ENCODE peak calls at places on chromosomes 12 and 14, in six cellular contexts. N, F, Y, D, W and U are unnamed samples.

GRCh38 chr12:14958361-14959125 is 2.9 kb downstream of the ARHGDIB start:
- DNase-seq in N (no peak), F (no peak), Y (no peak), D (no peak), W (peak; percentile 41), U (no peak)

GRCh38 chr14:67763158-67763822 is 53.1 kb downstream of the ZFYVE26 start:
- DNase-seq in N (no peak), F (no peak), Y (no peak), D (no peak), W (no peak), U (no peak)

GRCh38 chr14:29710015-29710414 is 217.6 kb downstream of the PRKD1 start:
- DNase-seq in N (peak; percentile 40), F (peak; percentile 7), Y (no peak), D (peak; percentile 7), W (no peak), U (no peak)

GRCh38 chr14:21107360-21107781 is 6.5 kb downstream of the TMEM253 start:
- DNase-seq in N (peak; percentile 34), F (peak; percentile 48), Y (no peak), D (peak; percentile 54), W (no peak), U (no peak)

GRCh38 chr12:115155665-115156645 is 472.0 kb upstream of the TBX3 start:
- DNase-seq in N (peak; percentile 58), F (peak; percentile 95), Y (no peak), D (peak; percentile 92), W (no peak), U (no peak)

GRCh38 chr14:30641207-30641606 is 19.1 kb downstream of the SCFD1 start:
- DNase-seq in N (no peak), F (no peak), Y (no peak), D (no peak), W (no peak), U (no peak)

GRCh38 chr12:29640589-29641345 is 143.0 kb downstream of the TMTC1 start:
- DNase-seq in N (peak; percentile 61), F (peak; percentile 68), Y (no peak), D (peak; percentile 70), W (no peak), U (no peak)

GRCh38 chr14:94111276-94112095 is 950 bp downstream of the IFI27 start:
- DNase-seq in N (no peak), F (no peak), Y (no peak), D (no peak), W (no peak), U (no peak)

GRCh38 chr12:128994869-128995268 is 141.6 kb downstream of the GLT1D1 start:
- DNase-seq in N (no peak), F (no peak), Y (no peak), D (no peak), W (no peak), U (no peak)

GRCh38 chr14:71411280-71411595 is 504.0 kb downstream of the PCNX1 start:
- DNase-seq in N (no peak), F (no peak), Y (no peak), D (no peak), W (no peak), U (no peak)

DNA sequence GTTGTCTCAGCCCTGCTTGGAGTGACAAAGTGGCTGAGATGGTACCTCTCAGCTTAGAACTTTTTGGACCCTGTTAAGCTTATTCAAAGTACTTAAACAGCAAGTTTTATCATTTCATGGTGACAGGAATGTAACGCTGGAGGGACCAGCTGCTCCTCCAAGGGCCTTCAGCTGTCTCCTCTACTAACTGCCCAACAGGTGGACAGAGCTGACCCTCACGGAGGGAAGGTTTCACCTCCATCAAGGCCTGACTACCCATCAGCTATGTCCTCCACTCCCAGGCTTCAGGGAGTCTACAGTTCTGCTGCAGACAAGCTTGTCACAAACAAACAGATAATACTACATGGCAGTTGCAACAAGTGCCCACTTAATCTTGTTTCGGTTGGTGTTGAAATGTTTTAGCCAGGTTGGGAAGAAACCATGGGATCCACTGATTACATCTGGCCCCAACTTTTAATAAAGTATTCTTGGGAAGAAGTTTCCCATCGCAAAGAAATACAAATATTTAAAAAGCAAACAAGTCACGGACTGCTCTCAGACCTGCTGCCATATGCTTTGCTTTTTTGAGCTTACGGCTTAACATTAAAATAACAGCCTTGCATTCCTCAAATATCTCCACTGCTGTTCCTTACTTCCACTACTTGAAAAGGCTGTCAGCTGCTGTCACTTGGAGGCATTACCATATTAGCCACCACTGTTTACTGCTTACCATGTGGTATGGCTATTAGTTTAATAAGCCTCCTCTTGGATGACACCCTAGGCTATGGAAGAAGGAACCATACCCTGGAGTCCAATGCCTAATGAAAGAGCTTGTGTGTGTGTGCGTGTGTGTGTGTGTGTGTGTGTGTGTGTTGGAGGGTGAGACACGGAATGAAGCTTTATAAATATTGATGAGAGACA is 174.9 kb downstream of the TTC7B start:
- DNase-seq in N (no peak), F (peak; percentile 29), Y (no peak), D (peak; percentile 46), W (no peak), U (no peak)
- H3K27ac ChIP-seq in N (no peak overlapping the region), F (peak overlapping the region; percentile 53), Y (peak overlapping the region; percentile 72), D (no peak overlapping the region), W (no peak overlapping the region), U (no peak overlapping the region)

DNA sequence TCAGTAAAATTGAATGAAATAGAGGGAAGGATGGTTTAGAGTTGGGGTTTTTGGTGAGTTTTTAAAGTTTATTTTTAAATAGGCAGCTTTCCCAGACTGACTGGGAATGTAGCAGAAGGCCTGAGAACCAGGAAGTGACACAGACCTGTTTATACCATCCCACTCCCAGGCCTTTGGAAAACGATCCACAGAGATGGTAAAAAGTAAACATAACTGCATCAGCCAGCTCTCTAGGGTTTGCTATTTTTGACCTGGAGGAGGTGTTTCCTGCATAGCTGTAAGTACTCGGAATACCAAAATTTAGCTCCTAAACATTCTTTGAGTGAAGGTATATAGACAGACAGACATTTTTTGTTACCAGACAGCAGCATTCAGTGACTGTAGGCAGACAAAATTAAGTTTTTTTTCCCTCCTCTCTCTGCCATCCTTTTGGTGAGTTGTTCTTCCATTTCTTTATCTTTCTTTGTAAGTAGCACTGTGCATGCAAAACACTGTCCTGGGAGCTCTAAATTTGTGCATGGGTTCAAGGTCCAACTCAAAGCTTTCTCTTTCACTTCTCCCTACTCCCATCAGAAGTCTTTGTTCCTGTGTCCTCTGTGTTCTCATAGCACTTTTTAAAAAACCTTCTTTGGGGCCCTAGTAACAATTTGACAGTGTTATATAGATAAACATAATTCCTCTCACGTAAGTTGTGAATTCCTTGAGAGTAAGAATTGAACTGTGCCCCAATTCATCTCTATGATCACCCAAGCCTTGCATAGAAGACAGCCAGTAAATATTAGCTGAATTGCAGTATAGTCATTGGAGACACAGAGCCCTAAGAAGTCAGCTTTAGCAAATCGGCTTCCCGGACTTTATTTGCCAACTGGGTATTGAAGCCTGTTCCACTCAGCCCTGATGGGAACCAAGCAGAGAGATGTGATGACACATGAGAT is 37.4 kb downstream of the SUSD6 start:
- DNase-seq in N (peak; percentile 64), F (peak; percentile 93), Y (no peak), D (peak; percentile 86), W (peak; percentile 17), U (no peak)
- H3K4me3 ChIP-seq in N (no peak overlapping the region), F (no peak overlapping the region), Y (no peak overlapping the region), D (no peak overlapping the region), W (no peak overlapping the region), U (no peak overlapping the region)

GRCh38 chr12:54039417-54040147 is 6.7 kb downstream of the HOXC5 start:
- DNase-seq in N (peak; percentile 67), F (no peak), Y (no peak), D (no peak), W (no peak), U (no peak)
- H3K27ac ChIP-seq in N (no peak overlapping the region), F (no peak overlapping the region), Y (no peak overlapping the region), D (no peak overlapping the region), W (no peak overlapping the region), U (no peak overlapping the region)

DNA sequence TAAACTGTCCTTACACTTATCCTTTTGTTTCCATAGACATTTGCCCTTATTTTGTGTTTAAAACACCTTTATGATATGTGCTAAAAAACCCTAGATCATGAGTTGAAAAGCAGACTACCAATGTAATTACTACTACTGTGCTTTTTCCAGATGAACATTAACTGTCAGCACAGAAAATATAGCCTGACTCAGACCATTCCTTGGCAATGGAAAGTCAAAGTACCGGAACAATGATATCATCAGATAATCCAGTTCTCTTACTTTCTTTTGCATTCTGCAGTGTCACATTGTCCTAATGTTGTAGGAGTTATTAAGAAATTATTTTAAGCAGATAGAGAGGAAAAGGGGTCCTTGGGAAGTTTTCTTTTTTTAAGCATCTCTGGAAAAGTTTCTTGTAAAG is 1189.0 kb upstream of the FLRT2 start:
- DNase-seq in N (peak; percentile 28), F (peak; percentile 50), Y (no peak), D (peak; percentile 76), W (no peak), U (no peak)
- H3K4me3 ChIP-seq in N (no peak overlapping the region), F (no peak overlapping the region), Y (no peak overlapping the region), D (no peak overlapping the region), W (no peak overlapping the region), U (no peak overlapping the region)

GRCh38 chr12:27555928-27556778 is 32.1 kb downstream of the PPFIBP1 start:
- DNase-seq in N (peak; percentile 60), F (no peak), Y (no peak), D (peak; percentile 45), W (no peak), U (no peak)
- H3K27ac ChIP-seq in N (peak overlapping the region; percentile 76), F (peak overlapping the region; percentile 21), Y (no peak overlapping the region), D (no peak overlapping the region), W (no peak overlapping the region), U (no peak overlapping the region)

DNA sequence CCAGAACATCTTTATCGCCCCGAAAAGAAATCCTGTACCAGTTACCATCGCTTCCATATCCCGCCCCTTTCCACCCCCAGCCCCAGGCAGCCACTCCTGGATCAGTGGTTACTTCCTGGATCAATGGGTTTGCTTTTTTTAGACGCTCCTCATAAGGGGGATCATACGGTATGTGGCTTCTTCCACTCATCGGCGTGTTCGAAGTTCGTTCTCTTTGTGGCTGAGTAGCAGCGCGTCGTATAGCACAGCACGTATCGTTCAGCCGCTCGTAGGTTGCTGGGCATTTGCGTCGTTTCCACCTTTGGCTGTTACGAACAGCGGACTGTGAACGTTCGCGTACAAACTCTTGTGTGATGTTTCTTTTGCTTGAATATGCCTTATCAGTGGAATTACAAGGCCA is 1.8 kb downstream of the NOC4L start:
- DNase-seq in N (no peak), F (no peak), Y (no peak), D (no peak), W (no peak), U (no peak)
- H3K4me3 ChIP-seq in N (no peak overlapping the region), F (no peak overlapping the region), Y (no peak overlapping the region), D (no peak overlapping the region), W (no peak overlapping the region), U (no peak overlapping the region)

GRCh38 chr14:24159777-24160498 is 1.1 kb upstream of the IRF9 start:
- DNase-seq in N (no peak), F (no peak), Y (no peak), D (no peak), W (no peak), U (no peak)

GRCh38 chr14:24164591-24164991 is 3.5 kb downstream of the IRF9 start:
- DNase-seq in N (no peak), F (no peak), Y (no peak), D (no peak), W (no peak), U (no peak)

GRCh38 chr14:24160499-24160849 is 591 bp upstream of the IRF9 start:
- DNase-seq in N (no peak), F (no peak), Y (no peak), D (no peak), W (no peak), U (no peak)

GRCh38 chr14:24162083-24162482 is 1.0 kb downstream of the IRF9 start:
- DNase-seq in N (no peak), F (peak; percentile 75), Y (no peak), D (peak; percentile 22), W (no peak), U (no peak)

GRCh38 chr14:24160850-24161804 is at the start of gene IRF9:
- DNase-seq in N (peak; percentile 94), F (peak; percentile 91), Y (peak; percentile 94), D (peak; percentile 95), W (peak; percentile 82), U (peak; percentile 99)
- H3K27ac ChIP-seq in N (peak within 1 kb of the TSS; percentile 91), F (peak within 1 kb of the TSS; percentile 78), Y (peak within 1 kb of the TSS; percentile 55), D (peak within 1 kb of the TSS; percentile 76), W (peak within 1 kb of the TSS; percentile 50), U (no peak within 1 kb of the TSS)